ENCODE peak calls at places on chromosomes 12 and 14, in ten cellular contexts. C, X, M, U, B, O, Q, I, N and E are unnamed samples.

GRCh38 chr12:131735863-131736806 is 25.2 kb downstream of the SFSWAP start:
- DNase-seq in C (no peak), X (no peak), U (no peak), N (no peak), B (no peak), Q (no peak), I (no peak), M (no peak), O (no peak), E (no peak)

GRCh38 chr12:25264015-25264582 is 13.4 kb upstream of the KRAS start:
- DNase-seq in O (no peak), M (no peak), N (no peak), X (no peak), U (no peak), B (no peak), C (no peak), I (no peak), Q (no peak), E (no peak)

GRCh38 chr12:105476616-105477015 is 146.1 kb downstream of the C12orf75 start:
- DNase-seq in Q (no peak), N (no peak), O (no peak), C (no peak), M (no peak), U (no peak), I (no peak), B (no peak), X (no peak), E (no peak)

GRCh38 chr14:54653764-54654469 is 87.0 kb downstream of the SAMD4A start:
- DNase-seq in N (no peak), I (no peak), Q (peak), O (no peak), U (no peak), B (no peak), M (no peak), X (no peak), C (no peak), E (no peak)

GRCh38 chr12:109182041-109182839 is 65.9 kb downstream of the ACACB start:
- DNase-seq in U (no peak), O (no peak), I (no peak), C (no peak), B (no peak), N (no peak), M (no peak), Q (peak), X (no peak), E (no peak)

GRCh38 chr12:132018193-132018916 is 68.6 kb downstream of the EP400 start:
- DNase-seq in B (no peak), M (no peak), O (no peak), Q (no peak), X (no peak), U (no peak), C (no peak), I (no peak), N (no peak), E (no peak)

GRCh38 chr14:91786188-91786587 is 54.3 kb upstream of the CATSPERB start:
- DNase-seq in X (no peak), N (no peak), C (no peak), U (no peak), M (no peak), Q (no peak), B (no peak), O (no peak), I (no peak), E (no peak)

GRCh38 chr14:75303415-75303814 is 24.8 kb downstream of the FOS start:
- DNase-seq in U (peak), X (peak), O (peak), B (peak), M (peak), Q (peak), I (peak), C (no peak), N (peak), E (no peak)

GRCh38 chr12:114726092-114726710 is 42.2 kb upstream of the TBX3 start:
- DNase-seq in X (no peak), N (no peak), M (no peak), Q (no peak), C (no peak), I (no peak), U (no peak), O (no peak), B (no peak), E (no peak)

GRCh38 chr14:77302926-77303325 is 17.8 kb downstream of the POMT2 start:
- DNase-seq in O (no peak), X (no peak), N (no peak), C (no peak), B (no peak), M (no peak), Q (peak), I (no peak), U (peak), E (no peak)

GRCh38 chr12:51070004-51070403 is 13.4 kb downstream of the CSRNP2 start:
- DNase-seq in U (no peak), I (no peak), Q (no peak), C (no peak), O (no peak), X (no peak), M (no peak), N (peak), B (no peak), E (no peak)

GRCh38 chr14:71021347-71022014 is 114.2 kb downstream of the PCNX1 start:
- DNase-seq in N (no peak), C (no peak), I (no peak), O (no peak), U (no peak), B (no peak), M (no peak), Q (peak), X (no peak), E (no peak)

GRCh38 chr12:10395390-10395998 is 5.7 kb upstream of the KLRK1 start:
- DNase-seq in U (peak), I (no peak), B (no peak), M (peak), X (peak), N (no peak), Q (peak), C (no peak), O (no peak), E (no peak)

GRCh38 chr12:59938190-59938962 is 342.5 kb downstream of the SLC16A7 start:
- DNase-seq in N (no peak), B (no peak), U (no peak), C (no peak), M (no peak), X (no peak), Q (no peak), O (no peak), I (no peak), E (no peak)

GRCh38 chr12:27331299-27331926 is 1.2 kb upstream of the BMAL2 start:
- DNase-seq in N (no peak), O (no peak), I (no peak), U (peak), B (no peak), X (no peak), C (no peak), Q (peak), M (peak), E (no peak)

GRCh38 chr14:99468081-99468480 is 12.6 kb downstream of the SETD3 start:
- DNase-seq in I (no peak), X (no peak), O (no peak), M (no peak), Q (no peak), N (no peak), B (no peak), C (no peak), U (no peak), E (no peak)

GRCh38 chr12:105256921-105257320 is 20.9 kb upstream of the APPL2 start:
- DNase-seq in Q (peak), I (no peak), U (no peak), X (no peak), M (peak), C (no peak), B (no peak), O (no peak), N (no peak), E (no peak)